ENCODE peak calls at places on chromosomes 5 and 9, in five cellular contexts. J is prostate gland, D is fibroblast of lung, V is cardiac muscle cell, S is PC-3. C is an unnamed sample. For H3K27me3 and H3K9me3, the result is how much of the 10 kb centered on the place peaks cover.

GRCh38 chr5:178129296-178129695 is 1.5 kb upstream of the RMND5B start:
- DNase-seq in J (no peak), D (no peak), V (no peak), S (no peak), C (no peak)

GRCh38 chr5:116301110-116301509 is 216.3 kb downstream of the COMMD10 start:
- DNase-seq in J (no peak), D (no peak), V (no peak), S (no peak), C (no peak)

GRCh38 chr5:125196479-125197183 is 450.2 kb upstream of the ZNF608 start:
- DNase-seq in J (no peak), D (peak), V (peak), S (no peak), C (peak)

GRCh38 chr9:2838984-2839367 is 4.9 kb downstream of the PUM3 start:
- DNase-seq in J (no peak), D (peak), V (no peak), S (no peak), C (no peak)

GRCh38 chr5:50463726-50464125 is 22.6 kb upstream of the EMB start:
- DNase-seq in J (no peak), D (no peak), V (no peak), S (no peak), C (no peak)

GRCh38 chr5:159341914-159342313 is 11.6 kb upstream of the IL12B start:
- DNase-seq in J (peak), D (peak), V (peak), S (peak), C (peak)

GRCh38 chr5:120767171-120767820 is 303.2 kb downstream of the PRR16 start:
- DNase-seq in J (no peak), D (peak), V (no peak), S (peak), C (no peak)

GRCh38 chr5:54844905-54845566 is 140.4 kb downstream of the ESM1 start:
- DNase-seq in J (no peak), D (peak), V (peak), S (peak), C (no peak)

GRCh38 chr5:101915559-101915958 is 380.5 kb downstream of the SLCO4C1 start:
- DNase-seq in J (no peak), D (no peak), V (no peak), S (peak), C (no peak)

GRCh38 chr5:2634399-2635176 is 116.9 kb downstream of the IRX2 start:
- DNase-seq in J (no peak), D (no peak), V (no peak), S (no peak), C (no peak)

GRCh38 chr5:6902597-6902996 is 189.4 kb downstream of the TENT4A start:
- DNase-seq in J (no peak), D (no peak), V (no peak), S (no peak), C (no peak)

GRCh38 chr5:12861891-12862290 is 957.6 kb upstream of the CTNND2 start:
- DNase-seq in J (no peak), D (no peak), V (peak), S (no peak), C (no peak)

GRCh38 chr9:103713631-103714030 is 380.5 kb upstream of the SMC2 start:
- DNase-seq in J (no peak), D (no peak), V (no peak), S (no peak), C (no peak)

GRCh38 chr5:55172937-55173695 is at the start of gene CDC20B:
- DNase-seq in J (peak), D (peak), V (peak), S (peak), C (peak)

GRCh38 chr9:78745996-78746395 is 449.1 kb downstream of the PSAT1 start:
- DNase-seq in J (no peak), D (peak), V (no peak), S (peak), C (no peak)

GRCh38 chr9:22052376-22052945 is 43.4 kb upstream of the CDKN2B start:
- DNase-seq in J (no peak), D (peak), V (no peak), S (peak), C (no peak)

GRCh38 chr9:78695521-78695920 is 398.6 kb downstream of the PSAT1 start:
- DNase-seq in J (no peak), D (no peak), V (no peak), S (no peak), C (no peak)

GRCh38 chr9:101393135-101393534 is 5.3 kb downstream of the MRPL50 start:
- DNase-seq in J (no peak), D (no peak), V (no peak), S (no peak), C (no peak)

GRCh38 chr9:101383361-101383760 is 1.4 kb downstream of the BAAT start:
- DNase-seq in J (no peak), D (no peak), V (no peak), S (no peak), C (no peak)

GRCh38 chr9:101388507-101388993 is 3.7 kb upstream of the BAAT start:
- DNase-seq in J (no peak), D (no peak), V (no peak), S (peak), C (no peak)

DNA sequence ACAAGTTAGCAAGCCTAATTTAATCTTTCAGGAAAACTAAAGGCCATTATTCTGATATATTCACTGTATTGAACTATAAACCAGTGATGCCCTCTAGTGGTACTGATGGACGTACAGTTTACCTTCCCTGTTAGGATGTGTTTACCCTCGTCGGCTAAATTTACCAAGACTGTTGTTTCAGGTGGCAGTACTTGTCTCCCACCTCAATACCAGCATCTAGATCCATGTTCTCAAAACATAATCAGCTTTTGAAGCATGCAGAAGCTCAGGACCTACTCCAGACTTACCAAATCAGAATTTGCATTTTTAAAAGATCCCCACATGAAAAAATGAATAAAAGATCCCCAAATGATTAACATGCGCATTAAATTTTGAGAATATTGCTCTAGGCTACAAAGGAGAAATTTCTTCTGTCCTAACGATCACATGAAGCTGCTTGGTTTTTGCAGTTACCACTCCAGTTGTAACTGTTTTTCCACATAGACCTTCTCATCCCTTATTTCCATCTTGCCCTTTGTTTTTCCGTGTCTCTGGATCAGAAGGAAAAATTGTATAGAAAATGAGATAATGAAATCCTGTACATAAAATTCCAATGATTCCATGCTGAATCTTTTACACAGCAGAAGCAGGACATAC is 3.2 kb upstream of the BAAT start:
- DNase-seq in J (no peak), D (peak), V (peak), S (peak), C (peak)
- TF ChIP-seq CTCF in J (peak), D (peak), V (peak), S (peak), C (peak)

GRCh38 chr9:132546148-132547051 is 36.0 kb upstream of the BARHL1 start:
- DNase-seq in J (no peak), D (peak), V (peak), S (no peak), C (peak)

GRCh38 chr9:132543251-132543650 is 39.2 kb upstream of the BARHL1 start:
- DNase-seq in J (no peak), D (no peak), V (no peak), S (no peak), C (no peak)

GRCh38 chr9:132545578-132545977 is 36.8 kb upstream of the BARHL1 start:
- DNase-seq in J (no peak), D (no peak), V (no peak), S (no peak), C (no peak)

GRCh38 chr9:132541966-132542830 is 40.2 kb upstream of the BARHL1 start:
- DNase-seq in J (no peak), D (no peak), V (no peak), S (no peak), C (peak)

DNA sequence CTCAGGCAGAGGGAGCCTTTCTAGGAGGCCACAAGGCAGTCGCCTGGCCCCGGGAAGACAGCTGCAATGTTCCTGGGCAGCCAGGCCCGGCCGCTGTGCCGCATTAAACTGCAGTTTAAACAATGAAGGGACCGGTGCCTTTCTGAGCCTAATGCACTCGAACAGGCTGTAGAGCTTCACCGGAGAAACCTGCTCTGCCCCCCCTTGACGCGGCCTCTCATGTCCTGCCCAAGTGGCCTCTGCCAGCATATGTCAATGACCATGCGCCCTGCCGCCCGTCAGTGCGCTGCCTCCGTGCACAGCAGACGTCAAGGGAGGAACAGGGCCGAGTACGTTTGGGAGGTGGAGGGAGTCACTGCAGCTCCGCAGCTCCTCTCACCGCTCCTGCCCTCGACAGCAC is 38.4 kb upstream of the BARHL1 start:
- DNase-seq in J (no peak), D (no peak), V (no peak), S (no peak), C (no peak)
- H3K27me3 ChIP-seq in J (under half), D (under half), V (under half), S (under half), C (under half)

GRCh38 chr5:89893546-89893945 is 516.0 kb downstream of the CETN3 start:
- DNase-seq in J (no peak), D (no peak), V (no peak), S (no peak), C (no peak)
- H3K9me3 ChIP-seq in J (under half), D (under half), V (under half), S (under half), C (under half)

GRCh38 chr9:23754551-23754950 is 71.5 kb downstream of the ELAVL2 start:
- DNase-seq in J (no peak), D (no peak), V (no peak), S (peak), C (no peak)

GRCh38 chr9:23752859-23753258 is 73.2 kb downstream of the ELAVL2 start:
- DNase-seq in J (no peak), D (no peak), V (no peak), S (no peak), C (no peak)

GRCh38 chr9:23747088-23747748 is 78.8 kb downstream of the ELAVL2 start:
- DNase-seq in J (no peak), D (no peak), V (no peak), S (peak), C (no peak)

GRCh38 chr9:23750808-23751207 is 75.2 kb downstream of the ELAVL2 start:
- DNase-seq in J (no peak), D (no peak), V (no peak), S (no peak), C (no peak)

DNA sequence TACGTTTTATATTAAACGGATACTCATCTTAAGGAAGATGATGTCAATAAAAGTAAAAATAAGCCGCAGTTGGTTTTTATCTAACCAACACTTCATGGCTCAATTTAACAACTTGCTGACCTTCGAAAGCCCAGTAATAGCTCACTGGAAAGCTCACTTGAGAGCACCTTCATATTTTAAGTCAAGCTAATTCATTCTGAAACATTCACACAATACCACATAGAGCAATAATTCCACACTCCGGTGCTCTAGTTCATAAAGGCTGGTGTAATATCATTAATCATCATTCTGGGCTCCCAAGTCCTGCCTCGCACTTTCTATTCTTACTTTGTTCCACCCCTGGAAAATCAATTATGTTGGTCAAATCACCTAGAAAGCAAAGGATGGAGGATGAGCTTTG is 74.4 kb downstream of the ELAVL2 start:
- DNase-seq in J (no peak), D (no peak), V (no peak), S (no peak), C (no peak)
- TF ChIP-seq CTCF in J (no peak), D (no peak), V (no peak), S (no peak), C (no peak)

GRCh38 chr5:169577966-169578365 is 5.6 kb upstream of the SPDL1 start:
- DNase-seq in J (no peak), D (peak), V (peak), S (peak), C (no peak)
- H3K27me3 ChIP-seq in J (under half), D (under half), V (under half), S (under half), C (under half)

DNA sequence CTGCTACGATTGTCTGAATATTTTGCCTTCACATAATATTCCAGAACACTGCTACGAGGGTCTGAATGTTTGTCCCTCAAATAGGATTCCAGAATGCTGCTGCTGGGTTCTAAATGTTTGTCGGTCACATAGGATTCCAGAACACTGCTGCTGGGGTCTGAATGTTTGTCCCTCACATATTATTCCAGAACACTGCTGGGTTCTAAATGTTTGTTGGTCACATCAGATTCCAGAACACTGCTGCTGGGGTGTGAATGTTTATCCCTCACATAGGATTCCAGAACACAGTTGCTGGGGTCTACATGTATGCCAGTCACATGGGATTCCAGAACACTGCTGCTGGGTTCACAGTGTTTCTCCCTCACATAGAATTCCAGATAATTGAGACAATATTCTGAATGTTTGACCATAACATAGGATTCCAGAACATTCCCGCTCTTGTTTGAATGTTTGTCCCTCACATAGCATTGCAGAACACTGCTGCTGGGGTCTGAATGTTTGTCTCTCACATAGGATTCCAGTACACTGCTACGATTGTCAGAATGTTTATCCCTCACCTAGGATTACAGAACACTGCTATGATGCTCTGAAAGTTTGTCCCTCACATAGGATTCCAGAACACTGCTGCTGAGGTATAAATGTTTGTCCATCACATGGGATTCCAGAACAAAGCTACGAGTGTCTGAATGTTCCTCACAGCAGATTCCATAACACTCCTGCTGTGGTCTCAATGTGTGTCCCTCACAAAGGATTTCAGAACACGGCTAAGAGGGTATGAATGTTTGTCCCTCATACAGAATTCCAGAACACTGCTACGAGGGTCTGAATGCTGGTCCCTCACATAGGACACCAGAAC is 201.8 kb downstream of the FOXD4L6 start:
- DNase-seq in J (no peak), D (no peak), V (no peak), S (no peak), C (no peak)
- H3K9me3 ChIP-seq in J (under half), D (under half), V (under half), S (under half), C (under half)

C was measured in BE2C.